ENCODE peak calls at places on chromosomes 4 and X, in seven cellular contexts. F is MM.1S, K is PC-9, P is mammary epithelial cell, C is HCT116, W is neural progenitor cell, I is GM23248. N is an unnamed sample.

GRCh38 chr4:8047837-8048678 is 108.4 kb upstream of the AFAP1 start:
- DNase-seq in F (no peak), K (no peak), P (no peak), C (no peak), W (no peak), I (peak; percentile 24), N (no peak)

GRCh38 chrX:47446971-47447370 is 36.1 kb downstream of the ZNF41 start:
- DNase-seq in F (no peak), K (no peak), P (no peak), C (no peak), W (no peak), I (no peak), N (peak; percentile 53)

GRCh38 chrX:151958101-151958500 is 16.4 kb downstream of the GABRE start:
- DNase-seq in F (no peak), K (no peak), P (no peak), C (no peak), W (no peak), I (no peak), N (no peak)

GRCh38 chrX:53128097-53128749 is 34.3 kb downstream of the KANTR start:
- DNase-seq in F (no peak), K (no peak), P (no peak), C (no peak), W (no peak), I (peak; percentile 49), N (peak; percentile 46)

GRCh38 chr4:53682196-53682595 is 90.9 kb upstream of the LNX1 start:
- DNase-seq in F (no peak), K (no peak), P (no peak), C (no peak), W (no peak), I (peak; percentile 84), N (peak; percentile 17)

GRCh38 chr4:15870079-15870478 is 68.5 kb downstream of the FGFBP1 start:
- DNase-seq in F (no peak), K (no peak), P (no peak), C (no peak), W (no peak), I (no peak), N (no peak)

GRCh38 chrX:150486011-150486410 is 82.4 kb upstream of the MTM1 start:
- DNase-seq in F (peak; percentile 28), K (peak; percentile 33), P (peak; percentile 30), C (peak; percentile 24), W (peak; percentile 72), I (peak; percentile 74), N (peak; percentile 61)

GRCh38 chr4:75189976-75190375 is 257.1 kb downstream of the PARM1 start:
- DNase-seq in F (no peak), K (no peak), P (no peak), C (no peak), W (peak; percentile 24), I (no peak), N (no peak)

GRCh38 chrX:23334536-23334870 is at the start of gene PTCHD1:
- DNase-seq in F (no peak), K (no peak), P (no peak), C (no peak), W (no peak), I (no peak), N (no peak)

GRCh38 chr4:176708771-176709311 is 83.9 kb downstream of the VEGFC start:
- DNase-seq in F (no peak), K (no peak), P (no peak), C (no peak), W (no peak), I (peak; percentile 25), N (peak; percentile 54)

GRCh38 chrX:68550193-68550592 is 51.3 kb downstream of the YIPF6 start:
- DNase-seq in F (no peak), K (no peak), P (peak; percentile 45), C (no peak), W (no peak), I (no peak), N (no peak)

GRCh38 chrX:1679238-1679637 is 64.4 kb downstream of the ASMT start:
- DNase-seq in F (no peak), K (no peak), P (peak; percentile 48), C (no peak), W (no peak), I (peak; percentile 26), N (no peak)

GRCh38 chrX:116278819-116279218 is 108.3 kb downstream of the AGTR2 start:
- DNase-seq in F (no peak), K (no peak), P (no peak), C (no peak), W (no peak), I (no peak), N (no peak)

GRCh38 chrX:38882894-38883620 is 81.8 kb downstream of the MID1IP1 start:
- DNase-seq in F (no peak), K (no peak), P (peak; percentile 93), C (peak; percentile 48), W (no peak), I (peak; percentile 92), N (peak; percentile 95)

GRCh38 chr4:144820115-144820514 is 174.2 kb downstream of the HHIP start:
- DNase-seq in F (no peak), K (no peak), P (peak; percentile 22), C (no peak), W (no peak), I (peak; percentile 56), N (no peak)

GRCh38 chrX:32673193-32673592 is 538.2 kb downstream of the DMD start:
- DNase-seq in F (no peak), K (no peak), P (no peak), C (no peak), W (peak; percentile 20), I (no peak), N (peak; percentile 2)

GRCh38 chr4:147076179-147076578 is 130.5 kb upstream of the TTC29 start:
- DNase-seq in F (no peak), K (no peak), P (no peak), C (no peak), W (no peak), I (no peak), N (no peak)

GRCh38 chr4:147078875-147079658 is 133.4 kb upstream of the TTC29 start:
- DNase-seq in F (no peak), K (peak; percentile 1), P (peak; percentile 5), C (no peak), W (no peak), I (peak; percentile 27), N (no peak)

GRCh38 chr4:147078362-147078761 is 132.7 kb upstream of the TTC29 start:
- DNase-seq in F (no peak), K (no peak), P (no peak), C (no peak), W (no peak), I (peak; percentile 33), N (no peak)

GRCh38 chr4:147071341-147071740 is 125.7 kb upstream of the TTC29 start:
- DNase-seq in F (no peak), K (no peak), P (no peak), C (no peak), W (no peak), I (no peak), N (no peak)

GRCh38 chr4:147076728-147077127 is 131.1 kb upstream of the TTC29 start:
- DNase-seq in F (no peak), K (no peak), P (no peak), C (no peak), W (no peak), I (no peak), N (no peak)
- H2AFZ ChIP-seq in F (no peak overlapping the region), K (no peak overlapping the region), P (no peak overlapping the region), C (no peak overlapping the region), W (no peak overlapping the region), I (no peak overlapping the region), N (no peak overlapping the region)

GRCh38 chr4:80268081-80268823 is 1.8 kb downstream of the FGF5 start:
- DNase-seq in F (no peak), K (no peak), P (peak; percentile 55), C (no peak), W (peak; percentile 17), I (peak; percentile 77), N (no peak)
- TF ChIP-seq EZH2 in F (no peak), K (no peak), P (no peak), C (no peak), W (peak; percentile 67), I (no peak), N (no peak)

DNA sequence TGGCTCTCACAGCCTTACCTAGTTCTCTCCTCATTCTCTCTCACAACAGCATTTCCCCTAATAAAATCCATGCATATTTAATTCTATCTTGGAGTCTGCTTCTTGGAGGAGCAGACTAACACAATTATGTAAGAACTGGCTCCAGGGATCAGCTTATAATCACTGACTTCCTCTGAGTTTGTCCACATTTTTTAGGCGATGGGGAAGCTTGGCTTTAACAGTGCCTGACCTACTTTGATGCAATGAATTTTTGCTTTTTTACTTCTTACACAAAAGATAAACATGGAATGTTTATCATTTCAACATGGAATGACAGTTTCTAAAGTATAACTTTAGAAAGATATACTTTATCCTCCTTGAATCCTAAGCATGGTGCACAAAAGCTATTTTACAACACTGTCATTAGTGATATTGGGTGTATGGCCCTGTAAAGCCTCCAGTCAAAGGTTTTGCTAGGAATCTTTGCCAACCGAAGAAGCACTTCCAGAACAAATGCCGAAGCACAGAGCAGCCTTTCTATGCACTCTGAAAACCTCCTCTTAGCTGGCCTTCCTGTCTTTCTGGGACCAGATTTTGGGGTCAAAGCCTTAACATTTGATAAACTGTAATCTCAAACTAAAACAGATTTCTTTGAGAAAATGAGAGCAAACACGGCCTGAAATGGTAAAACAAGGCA is 750 bp downstream of the BDH2 start:
- DNase-seq in F (no peak), K (no peak), P (no peak), C (no peak), W (no peak), I (peak; percentile 53), N (no peak)
- H2AFZ ChIP-seq in F (peak overlapping the region; percentile 84), K (peak overlapping the region; percentile 74), P (peak overlapping the region; percentile 82), C (peak overlapping the region; percentile 90), W (peak overlapping the region; percentile 92), I (peak overlapping the region; percentile 92), N (peak overlapping the region; percentile 89)

GRCh38 chr4:173515458-173515857 is 14.6 kb downstream of the HAND2 start:
- DNase-seq in F (no peak), K (no peak), P (no peak), C (no peak), W (no peak), I (no peak), N (no peak)

GRCh38 chr4:173516621-173517612 is 13.1 kb downstream of the HAND2 start:
- DNase-seq in F (no peak), K (no peak), P (no peak), C (no peak), W (peak; percentile 81), I (no peak), N (no peak)

GRCh38 chr4:173513651-173514050 is 16.4 kb downstream of the HAND2 start:
- DNase-seq in F (no peak), K (no peak), P (no peak), C (no peak), W (no peak), I (peak; percentile 70), N (no peak)

GRCh38 chr4:173511787-173512361 is 18.2 kb downstream of the HAND2 start:
- DNase-seq in F (no peak), K (no peak), P (no peak), C (no peak), W (no peak), I (no peak), N (no peak)

GRCh38 chr4:173514641-173515217 is 15.3 kb downstream of the HAND2 start:
- DNase-seq in F (no peak), K (no peak), P (no peak), C (no peak), W (no peak), I (no peak), N (no peak)
- TF ChIP-seq EZH2 in F (no peak), K (no peak), P (no peak), C (no peak), W (peak; percentile 59), I (no peak), N (no peak)

N was measured in PC-3.